ENCODE peak calls at places on chromosomes 6 and 20, in four cellular contexts. One of them, this sample, is unnamed.

GRCh38 chr20:44651507-44652373 is at the start of gene ADA:
- DNase-seq in upper lobe of right lung: peak
- DNase-seq in brain microvascular endothelial cell: peak
- DNase-seq in osteocyte: no peak
- DNase-seq in this sample: peak

GRCh38 chr6:133740784-133741183 is 148.1 kb upstream of the TCF21 start:
- DNase-seq in upper lobe of right lung: no peak
- DNase-seq in brain microvascular endothelial cell: no peak
- DNase-seq in osteocyte: no peak
- DNase-seq in this sample: no peak

GRCh38 chr6:147423111-147423510 is 85.4 kb upstream of the SAMD5 start:
- DNase-seq in upper lobe of right lung: no peak
- DNase-seq in brain microvascular endothelial cell: no peak
- DNase-seq in osteocyte: no peak
- DNase-seq in this sample: no peak

GRCh38 chr6:157282279-157282678 is 41.0 kb downstream of the TMEM242 start:
- DNase-seq in upper lobe of right lung: no peak
- DNase-seq in brain microvascular endothelial cell: no peak
- DNase-seq in osteocyte: peak
- DNase-seq in this sample: no peak

GRCh38 chr6:15476631-15477380 is 186.0 kb downstream of the DTNBP1 start:
- DNase-seq in upper lobe of right lung: no peak
- DNase-seq in brain microvascular endothelial cell: no peak
- DNase-seq in osteocyte: no peak
- DNase-seq in this sample: peak

GRCh38 chr6:31356216-31356945 is 598 bp downstream of the HLA-B start:
- DNase-seq in upper lobe of right lung: peak
- DNase-seq in brain microvascular endothelial cell: no peak
- DNase-seq in osteocyte: no peak
- DNase-seq in this sample: peak

GRCh38 chr6:30646450-30647038 is 389 bp upstream of the C6orf136 start:
- DNase-seq in upper lobe of right lung: no peak
- DNase-seq in brain microvascular endothelial cell: peak
- DNase-seq in osteocyte: no peak
- DNase-seq in this sample: peak

GRCh38 chr6:79671605-79672266 is 40.6 kb downstream of the SH3BGRL2 start:
- DNase-seq in upper lobe of right lung: peak
- DNase-seq in brain microvascular endothelial cell: peak
- DNase-seq in osteocyte: no peak
- DNase-seq in this sample: peak

GRCh38 chr20:14235355-14235754 is 102.1 kb downstream of the FLRT3 start:
- DNase-seq in upper lobe of right lung: no peak
- DNase-seq in brain microvascular endothelial cell: peak
- DNase-seq in osteocyte: no peak
- DNase-seq in this sample: peak

GRCh38 chr6:54185885-54186284 is 74.6 kb downstream of the MLIP start:
- DNase-seq in upper lobe of right lung: no peak
- DNase-seq in brain microvascular endothelial cell: no peak
- DNase-seq in osteocyte: no peak
- DNase-seq in this sample: no peak

GRCh38 chr6:24935753-24936152 is at the start of gene RIPOR2:
- DNase-seq in upper lobe of right lung: peak
- DNase-seq in brain microvascular endothelial cell: no peak
- DNase-seq in osteocyte: no peak
- DNase-seq in this sample: no peak

GRCh38 chr6:21436625-21437024 is 156.9 kb upstream of the SOX4 start:
- DNase-seq in upper lobe of right lung: no peak
- DNase-seq in brain microvascular endothelial cell: no peak
- DNase-seq in osteocyte: no peak
- DNase-seq in this sample: no peak

GRCh38 chr20:20413801-20414200 is 45.9 kb downstream of the INSM1 start:
- DNase-seq in upper lobe of right lung: no peak
- DNase-seq in brain microvascular endothelial cell: no peak
- DNase-seq in osteocyte: no peak
- DNase-seq in this sample: no peak

GRCh38 chr6:130115036-130115435 is 96.7 kb downstream of the L3MBTL3 start:
- DNase-seq in upper lobe of right lung: no peak
- DNase-seq in brain microvascular endothelial cell: no peak
- DNase-seq in osteocyte: no peak
- DNase-seq in this sample: no peak

GRCh38 chr20:63054103-63054474 is 47.3 kb upstream of the BHLHE23 start:
- DNase-seq in upper lobe of right lung: peak
- DNase-seq in brain microvascular endothelial cell: no peak
- DNase-seq in osteocyte: peak
- DNase-seq in this sample: no peak

GRCh38 chr6:123676793-123677192 is 40.0 kb upstream of the TRDN start:
- DNase-seq in upper lobe of right lung: no peak
- DNase-seq in brain microvascular endothelial cell: no peak
- DNase-seq in osteocyte: no peak
- DNase-seq in this sample: no peak

GRCh38 chr6:25266425-25267135 is 12.6 kb upstream of the CARMIL1 start:
- DNase-seq in upper lobe of right lung: no peak
- DNase-seq in brain microvascular endothelial cell: no peak
- DNase-seq in osteocyte: no peak
- DNase-seq in this sample: no peak

GRCh38 chr6:109308018-109308492 is 74.2 kb downstream of the CD164 start:
- DNase-seq in upper lobe of right lung: no peak
- DNase-seq in brain microvascular endothelial cell: peak
- DNase-seq in osteocyte: no peak
- DNase-seq in this sample: peak

GRCh38 chr6:29504961-29505360 is 17.2 kb upstream of the MAS1L start:
- DNase-seq in upper lobe of right lung: no peak
- DNase-seq in brain microvascular endothelial cell: no peak
- DNase-seq in osteocyte: no peak
- DNase-seq in this sample: no peak

GRCh38 chr20:31746068-31746878 is 7.2 kb downstream of the TPX2 start:
- DNase-seq in upper lobe of right lung: no peak
- DNase-seq in brain microvascular endothelial cell: no peak
- DNase-seq in osteocyte: no peak
- DNase-seq in this sample: no peak

GRCh38 chr6:142945446-142946180 is 637 bp upstream of the HIVEP2 start:
- DNase-seq in upper lobe of right lung: peak
- DNase-seq in brain microvascular endothelial cell: peak
- DNase-seq in osteocyte: peak
- DNase-seq in this sample: peak

GRCh38 chr6:107658920-107659879 is 164.9 kb downstream of the SCML4 start:
- DNase-seq in upper lobe of right lung: no peak
- DNase-seq in brain microvascular endothelial cell: no peak
- DNase-seq in osteocyte: no peak
- DNase-seq in this sample: peak

GRCh38 chr6:72386324-72386723 is 235.5 kb upstream of the KCNQ5 start:
- DNase-seq in upper lobe of right lung: no peak
- DNase-seq in brain microvascular endothelial cell: peak
- DNase-seq in osteocyte: no peak
- DNase-seq in this sample: no peak

GRCh38 chr20:19375301-19375885 is 163.0 kb downstream of the SLC24A3 start:
- DNase-seq in upper lobe of right lung: no peak
- DNase-seq in brain microvascular endothelial cell: no peak
- DNase-seq in osteocyte: peak
- DNase-seq in this sample: no peak

GRCh38 chr6:39086294-39086693 is 28.7 kb downstream of the SAYSD1 start:
- DNase-seq in upper lobe of right lung: no peak
- DNase-seq in brain microvascular endothelial cell: no peak
- DNase-seq in osteocyte: no peak
- DNase-seq in this sample: no peak

GRCh38 chr6:7219310-7219709 is 93.7 kb downstream of the SSR1 start:
- DNase-seq in upper lobe of right lung: no peak
- DNase-seq in brain microvascular endothelial cell: peak
- DNase-seq in osteocyte: no peak
- DNase-seq in this sample: peak

GRCh38 chr20:17666491-17666890 is 15.6 kb downstream of the RRBP1 start:
- DNase-seq in upper lobe of right lung: no peak
- DNase-seq in brain microvascular endothelial cell: no peak
- DNase-seq in osteocyte: no peak
- DNase-seq in this sample: peak

GRCh38 chr6:24520929-24521546 is 26.3 kb downstream of the ALDH5A1 start:
- DNase-seq in upper lobe of right lung: peak
- DNase-seq in brain microvascular endothelial cell: peak
- DNase-seq in osteocyte: peak
- DNase-seq in this sample: peak

GRCh38 chr6:112600168-112600567 is 253.0 kb downstream of the RFPL4B start:
- DNase-seq in upper lobe of right lung: no peak
- DNase-seq in brain microvascular endothelial cell: no peak
- DNase-seq in osteocyte: no peak
- DNase-seq in this sample: peak
- TF ChIP-seq CTCF in upper lobe of right lung: no peak
- TF ChIP-seq CTCF in brain microvascular endothelial cell: peak
- TF ChIP-seq CTCF in osteocyte: peak
- TF ChIP-seq CTCF in this sample: no peak

GRCh38 chr6:96545882-96546281 is 17.0 kb upstream of the FHL5 start:
- DNase-seq in upper lobe of right lung: no peak
- DNase-seq in brain microvascular endothelial cell: no peak
- DNase-seq in osteocyte: no peak
- DNase-seq in this sample: no peak

GRCh38 chr6:96537726-96538125 is 16.1 kb downstream of the UFL1 start:
- DNase-seq in upper lobe of right lung: no peak
- DNase-seq in brain microvascular endothelial cell: no peak
- DNase-seq in osteocyte: no peak
- DNase-seq in this sample: no peak

GRCh38 chr6:96547654-96548053 is 15.3 kb upstream of the FHL5 start:
- DNase-seq in upper lobe of right lung: no peak
- DNase-seq in brain microvascular endothelial cell: no peak
- DNase-seq in osteocyte: no peak
- DNase-seq in this sample: no peak

DNA sequence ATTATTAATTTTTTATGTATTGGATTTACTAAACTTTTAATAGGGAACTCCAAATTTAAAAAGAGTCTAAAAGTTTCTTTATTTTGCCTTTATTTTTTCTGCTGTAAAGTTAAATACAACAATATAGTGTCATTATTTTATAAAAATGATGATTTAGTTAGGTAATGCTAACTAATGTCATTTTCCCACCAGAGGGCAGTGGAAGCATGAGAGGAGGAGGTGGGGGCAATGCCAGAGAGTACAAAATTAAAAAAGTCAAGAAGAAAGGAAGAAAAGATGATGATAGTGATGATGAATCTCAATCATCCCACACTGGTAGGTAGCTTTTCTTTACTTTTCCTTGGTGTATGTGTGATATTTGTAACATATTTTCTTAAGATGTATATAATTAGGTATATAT is 20.2 kb upstream of the FHL5 start:
- DNase-seq in upper lobe of right lung: no peak
- DNase-seq in brain microvascular endothelial cell: no peak
- DNase-seq in osteocyte: no peak
- DNase-seq in this sample: peak
- TF ChIP-seq CTCF in upper lobe of right lung: peak
- TF ChIP-seq CTCF in brain microvascular endothelial cell: peak
- TF ChIP-seq CTCF in osteocyte: peak
- TF ChIP-seq CTCF in this sample: peak

GRCh38 chr6:137866914-137867684 is at the start of gene TNFAIP3:
- DNase-seq in upper lobe of right lung: peak
- DNase-seq in brain microvascular endothelial cell: peak
- DNase-seq in osteocyte: peak
- DNase-seq in this sample: peak
- TF ChIP-seq CTCF in upper lobe of right lung: peak
- TF ChIP-seq CTCF in brain microvascular endothelial cell: peak
- TF ChIP-seq CTCF in osteocyte: peak
- TF ChIP-seq CTCF in this sample: peak

DNA sequence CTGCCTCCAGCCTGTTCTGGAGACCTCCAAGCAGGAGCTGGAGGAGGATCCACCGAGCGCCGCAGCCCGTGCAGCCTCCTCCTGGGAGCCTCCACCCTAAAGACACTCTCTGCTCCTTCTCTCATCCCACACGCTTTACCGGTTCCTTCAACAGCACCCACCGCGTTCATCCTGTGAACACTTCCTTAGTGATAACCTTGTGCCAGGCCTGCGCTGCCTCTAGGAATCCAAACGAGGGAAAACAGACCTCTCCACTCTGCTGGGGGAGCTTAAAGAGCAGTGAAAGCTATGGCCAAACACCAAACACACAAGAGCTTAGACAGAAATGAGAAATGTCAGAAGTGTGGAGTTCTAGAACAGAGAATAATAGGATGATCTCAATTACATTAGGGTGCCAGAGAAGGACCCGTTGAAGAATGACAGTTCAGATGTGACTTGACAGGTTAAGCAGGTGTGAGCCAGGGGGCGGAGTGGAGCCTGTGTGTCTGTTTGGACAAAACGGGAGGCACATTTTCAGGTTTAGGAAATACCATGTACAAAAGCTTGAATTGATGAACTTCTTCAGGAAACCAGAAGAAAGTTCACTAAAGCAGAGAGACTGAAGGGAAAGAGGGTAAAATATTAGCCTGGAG is 28.5 kb upstream of the HLA-DRB5 start:
- DNase-seq in upper lobe of right lung: no peak
- DNase-seq in brain microvascular endothelial cell: no peak
- DNase-seq in osteocyte: no peak
- DNase-seq in this sample: no peak
- TF ChIP-seq CTCF in upper lobe of right lung: no peak
- TF ChIP-seq CTCF in brain microvascular endothelial cell: no peak
- TF ChIP-seq CTCF in osteocyte: no peak
- TF ChIP-seq CTCF in this sample: no peak

DNA sequence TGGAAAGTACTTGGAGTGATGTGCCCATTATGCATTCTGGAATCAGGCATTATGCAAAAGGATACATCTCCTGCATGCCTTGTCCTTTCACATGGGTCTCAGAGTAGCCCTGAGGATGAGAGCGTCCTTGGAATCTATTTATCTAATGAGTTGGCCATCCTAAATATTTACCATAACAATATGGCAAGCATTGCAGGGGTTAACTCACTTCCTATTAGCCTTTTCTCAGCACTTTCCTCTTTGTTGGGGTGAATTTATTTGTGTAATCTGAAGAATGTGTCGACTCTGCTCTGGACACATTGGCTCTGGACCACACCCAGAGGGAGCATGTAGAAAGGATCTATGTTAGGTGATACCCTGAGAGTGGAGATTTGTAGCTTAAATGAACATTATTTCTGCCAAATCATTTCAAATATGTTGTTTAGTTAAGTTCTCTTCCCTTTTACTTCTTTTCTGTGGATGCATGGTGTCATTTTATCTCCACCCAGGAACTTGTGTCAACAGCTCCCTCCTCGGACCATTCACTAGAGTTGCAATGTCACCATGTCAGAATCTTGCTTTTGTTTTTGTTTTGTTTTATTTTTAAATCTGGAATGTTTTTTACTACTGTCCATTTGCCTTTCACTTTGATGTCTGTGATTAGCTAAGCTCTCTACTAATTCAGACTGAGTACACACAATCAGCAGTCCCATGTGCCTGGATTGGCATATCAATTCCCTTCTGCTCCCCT is 757.0 kb upstream of the MMS22L start:
- DNase-seq in upper lobe of right lung: no peak
- DNase-seq in brain microvascular endothelial cell: no peak
- DNase-seq in osteocyte: no peak
- DNase-seq in this sample: no peak
- TF ChIP-seq CTCF in upper lobe of right lung: peak
- TF ChIP-seq CTCF in brain microvascular endothelial cell: peak
- TF ChIP-seq CTCF in osteocyte: peak
- TF ChIP-seq CTCF in this sample: peak